ENCODE peak calls at places on chromosomes 7 and 10, in eight cellular contexts. K is H1, I is suprapubic skin, J is ovary, A is stomach, P is HepG2, S is sigmoid colon, U is transverse colon. T is an unnamed sample.
A peak's percentile ranks its signal among the peaks of the same experiment; 100 is the strongest.

GRCh38 chr7:15396210-15397158 is 165.3 kb downstream of the AGMO start:
- DNase-seq in K (no peak), I (no peak), J (no peak), A (no peak), P (no peak), S (no peak), U (no peak), T (no peak)

GRCh38 chr7:147809785-147810184 is 780.8 kb upstream of the C7orf33 start:
- DNase-seq in K (no peak), I (no peak), J (no peak), A (no peak), P (no peak), S (no peak), U (no peak), T (no peak)

GRCh38 chr10:27153855-27154198 is 357 bp downstream of the YME1L1 start:
- DNase-seq in K (no peak), I (no peak), J (no peak), A (no peak), P (peak; percentile 16), S (no peak), U (no peak), T (peak; percentile 6)

GRCh38 chr10:128316925-128317324 is 190.7 kb upstream of the MKI67 start:
- DNase-seq in K (no peak), I (no peak), J (no peak), A (no peak), P (no peak), S (no peak), U (no peak), T (no peak)

GRCh38 chr10:4254101-4254994 is 469.3 kb upstream of the KLF6 start:
- DNase-seq in K (no peak), I (no peak), J (no peak), A (no peak), P (no peak), S (no peak), U (no peak), T (no peak)

GRCh38 chr10:75408911-75409885 is 7.6 kb upstream of the ZNF503 start:
- DNase-seq in K (peak; percentile 86), I (peak; percentile 87), J (peak; percentile 85), A (peak; percentile 81), P (no peak), S (peak; percentile 87), U (peak; percentile 79), T (no peak)

GRCh38 chr10:97590748-97591139 is 1.2 kb downstream of the C10orf62 start:
- DNase-seq in K (no peak), I (no peak), J (no peak), A (no peak), P (no peak), S (no peak), U (no peak), T (no peak)

GRCh38 chr7:102270176-102270887 is 16.3 kb upstream of the SH2B2 start:
- DNase-seq in K (no peak), I (no peak), J (no peak), A (no peak), P (no peak), S (no peak), U (no peak), T (no peak)

GRCh38 chr10:98340261-98340675 is 72.3 kb upstream of the LOXL4 start:
- DNase-seq in K (no peak), I (no peak), J (no peak), A (no peak), P (no peak), S (no peak), U (no peak), T (no peak)

GRCh38 chr7:127792528-127793342 is 140.7 kb downstream of the SND1 start:
- DNase-seq in K (peak; percentile 89), I (no peak), J (no peak), A (peak; percentile 40), P (peak; percentile 23), S (no peak), U (peak; percentile 20), T (no peak)

GRCh38 chr10:70461397-70462348 is 16.9 kb upstream of the PALD1 start:
- DNase-seq in K (no peak), I (no peak), J (peak; percentile 48), A (peak; percentile 59), P (peak; percentile 37), S (peak; percentile 80), U (peak; percentile 62), T (peak; percentile 46)

GRCh38 chr7:45052011-45052410 is 36.8 kb downstream of the NACAD start:
- DNase-seq in K (no peak), I (peak; percentile 12), J (no peak), A (no peak), P (no peak), S (no peak), U (no peak), T (no peak)

GRCh38 chr7:25353744-25354143 is 125.5 kb upstream of the NPVF start:
- DNase-seq in K (no peak), I (no peak), J (no peak), A (no peak), P (no peak), S (no peak), U (no peak), T (no peak)

GRCh38 chr7:41997151-41997550 is 239.9 kb downstream of the GLI3 start:
- DNase-seq in K (no peak), I (no peak), J (no peak), A (no peak), P (no peak), S (no peak), U (no peak), T (no peak)

GRCh38 chr7:84490661-84491060 is 296.1 kb upstream of the SEMA3A start:
- DNase-seq in K (no peak), I (no peak), J (no peak), A (no peak), P (no peak), S (no peak), U (no peak), T (no peak)

GRCh38 chr7:105133358-105133757 is 119.4 kb downstream of the KMT2E start:
- DNase-seq in K (peak; percentile 11), I (no peak), J (no peak), A (no peak), P (no peak), S (no peak), U (no peak), T (no peak)
- H3K36me3 ChIP-seq in K (no peaks in the 10 kb centered on the region), I (peaks cover 53% of the 10 kb centered on the region), J (no peaks in the 10 kb centered on the region), A (peaks cover 16% of the 10 kb centered on the region), P (peaks cover 9% of the 10 kb centered on the region), S (peaks cover 35% of the 10 kb centered on the region), U (no peaks in the 10 kb centered on the region), T (no peaks in the 10 kb centered on the region)

GRCh38 chr10:11245095-11245479 is 227.4 kb downstream of the CELF2 start:
- DNase-seq in K (no peak), I (no peak), J (no peak), A (no peak), P (no peak), S (no peak), U (no peak), T (no peak)

GRCh38 chr10:11243425-11244222 is 226.0 kb downstream of the CELF2 start:
- DNase-seq in K (no peak), I (no peak), J (no peak), A (no peak), P (no peak), S (no peak), U (no peak), T (no peak)

GRCh38 chr10:11245981-11246590 is 228.4 kb downstream of the CELF2 start:
- DNase-seq in K (no peak), I (no peak), J (no peak), A (no peak), P (no peak), S (no peak), U (no peak), T (no peak)

GRCh38 chr10:11245510-11245909 is 227.8 kb downstream of the CELF2 start:
- DNase-seq in K (no peak), I (no peak), J (no peak), A (no peak), P (no peak), S (no peak), U (no peak), T (no peak)

DNA sequence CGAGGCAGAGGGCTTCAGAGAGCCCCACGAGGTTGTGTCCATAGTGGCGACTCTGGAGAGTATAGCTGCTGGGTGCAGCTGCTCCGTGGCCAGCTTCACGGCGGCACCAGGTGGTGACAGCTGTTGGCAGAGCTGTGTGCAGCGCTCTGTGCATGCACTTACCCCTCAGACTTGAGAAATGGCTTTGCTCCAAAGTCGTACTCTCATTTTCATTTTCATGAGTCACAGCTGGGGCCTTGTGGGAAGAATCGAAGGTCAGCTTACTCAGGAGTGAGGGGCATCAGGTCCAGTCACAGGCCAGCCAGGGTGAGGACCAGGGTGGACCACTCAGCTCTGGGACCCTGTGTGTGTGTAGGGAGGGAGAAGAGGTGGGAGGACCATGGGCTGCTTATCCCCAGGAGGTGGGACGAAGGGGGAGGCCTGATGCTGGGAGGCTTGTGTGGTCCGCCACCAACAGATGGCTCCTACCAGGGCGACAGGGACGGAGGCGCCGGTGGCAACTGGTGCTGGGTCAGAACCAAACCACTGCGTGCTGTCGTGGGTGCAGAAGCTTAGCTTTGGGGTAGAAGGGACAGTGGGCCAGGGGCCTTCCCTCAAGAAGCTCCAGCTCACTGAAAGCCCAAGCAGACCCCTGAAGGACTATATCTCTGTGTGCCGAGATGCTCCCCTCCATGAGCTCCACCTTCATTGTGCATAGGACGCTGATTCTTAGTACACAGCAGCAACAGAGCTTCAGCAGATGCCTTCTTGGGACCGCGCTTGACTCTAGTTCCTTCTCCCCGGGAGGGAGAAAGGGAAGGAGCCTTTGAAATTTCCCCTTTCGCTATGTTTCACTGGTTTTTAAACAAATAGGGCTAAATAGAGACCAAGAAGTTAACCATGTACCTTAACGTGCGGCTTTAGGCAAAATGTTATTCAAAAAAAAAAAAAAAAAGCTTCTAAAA is 225.0 kb downstream of the CELF2 start:
- DNase-seq in K (no peak), I (no peak), J (peak; percentile 33), A (peak; percentile 42), P (no peak), S (no peak), U (peak; percentile 59), T (no peak)
- TF ChIP-seq EP300 in K (no peak), I (no peak), J (no peak), A (no peak), P (no peak), S (no peak), U (no peak), T (no peak)

GRCh38 chr7:73717025-73717807 is 2.3 kb downstream of the STX1A start:
- DNase-seq in K (no peak), I (no peak), J (no peak), A (no peak), P (no peak), S (peak; percentile 85), U (no peak), T (no peak)
- H3K4me3 ChIP-seq in K (no peak overlapping the region), I (no peak overlapping the region), J (no peak overlapping the region), A (no peak overlapping the region), P (no peak overlapping the region), S (no peak overlapping the region), U (no peak overlapping the region), T (no peak overlapping the region)

DNA sequence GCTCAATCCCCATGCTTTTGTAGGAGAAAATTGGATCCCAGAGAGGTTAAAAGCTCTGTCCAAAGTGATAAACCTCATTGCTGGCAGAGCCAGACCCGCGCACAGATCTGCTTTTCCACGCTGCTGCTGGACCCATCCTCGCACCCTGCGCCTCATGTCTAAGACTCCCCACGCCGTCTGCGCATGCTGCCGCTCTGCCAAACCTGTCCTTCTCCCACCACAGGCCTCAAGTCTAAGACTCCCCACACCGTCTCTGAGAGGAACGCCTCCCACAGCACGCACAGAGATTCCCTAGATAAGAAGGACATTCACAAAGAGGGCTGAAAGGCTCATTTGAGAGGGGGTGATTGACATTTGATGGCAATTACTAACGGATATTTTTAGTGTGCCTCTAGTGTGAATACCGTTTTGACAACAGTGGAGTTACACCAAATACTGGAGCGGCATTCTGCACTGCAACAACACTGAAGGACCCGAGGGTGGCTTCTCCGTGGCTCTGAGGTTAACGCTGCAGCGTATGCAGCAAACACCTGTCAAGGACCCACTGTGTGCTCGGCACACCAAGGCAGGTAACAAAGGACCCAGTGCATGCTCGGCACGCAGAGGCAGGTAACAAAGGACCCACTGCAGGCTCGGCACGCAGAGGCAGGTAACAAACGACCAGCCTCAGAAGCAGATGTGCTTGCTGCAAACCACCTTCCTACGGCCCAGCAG is 231.4 kb downstream of the DNAJB6 start:
- DNase-seq in K (no peak), I (no peak), J (no peak), A (no peak), P (no peak), S (peak; percentile 22), U (no peak), T (no peak)
- H3K36me3 ChIP-seq in K (no peaks in the 10 kb centered on the region), I (no peaks in the 10 kb centered on the region), J (no peaks in the 10 kb centered on the region), A (no peaks in the 10 kb centered on the region), P (no peaks in the 10 kb centered on the region), S (no peaks in the 10 kb centered on the region), U (no peaks in the 10 kb centered on the region), T (no peaks in the 10 kb centered on the region)

T was measured in tibial nerve.